ENCODE peak calls at places on chromosomes 7 and 10, in four cellular contexts. V is activated B cell treated with CpG ODN at 0.5 μM for 24 hours, X is astrocyte of the cerebellum, P is lung. H is an unnamed sample.

GRCh38 chr7:99129536-99129935 is 14.4 kb downstream of the SMURF1 start:
- DNase-seq in P (no peak), X (no peak), V (no peak), H (no peak)

GRCh38 chr7:142925413-142925812 is 8.1 kb downstream of the TRPV5 start:
- DNase-seq in X (no peak), V (no peak), P (no peak), H (no peak)

GRCh38 chr7:82760831-82761230 is 317.3 kb upstream of the CACNA2D1 start:
- DNase-seq in X (no peak), V (no peak), P (no peak), H (no peak)

GRCh38 chr7:150875791-150876190 is 23.5 kb downstream of the AOC1 start:
- DNase-seq in P (no peak), V (no peak), X (no peak), H (no peak)

GRCh38 chr7:99473315-99473596 is 566 bp downstream of the ZNF789 start:
- DNase-seq in X (peak), P (no peak), V (no peak), H (peak)

GRCh38 chr7:77425151-77426051 is 9.3 kb upstream of the GSAP start:
- DNase-seq in V (no peak), P (no peak), X (peak), H (no peak)

GRCh38 chr7:100372694-100373093 is 593 bp upstream of the PILRA start:
- DNase-seq in X (no peak), P (no peak), V (no peak), H (no peak)

GRCh38 chr7:139035588-139036353 is at the start of gene ZC3HAV1L:
- DNase-seq in V (peak), X (peak), P (peak), H (no peak)

GRCh38 chr7:46173526-46174191 is 252.6 kb upstream of the IGFBP3 start:
- DNase-seq in V (no peak), P (no peak), X (no peak), H (no peak)

GRCh38 chr10:91525939-91526712 is 106.7 kb downstream of the PPP1R3C start:
- DNase-seq in P (no peak), X (no peak), V (no peak), H (no peak)

GRCh38 chr7:6636741-6637543 is at the start of gene ZNF316:
- DNase-seq in P (peak), V (peak), X (no peak), H (peak)

GRCh38 chr10:102118867-102119266 is 1.3 kb downstream of the LDB1 start:
- DNase-seq in X (no peak), V (peak), P (no peak), H (no peak)

GRCh38 chr10:43230909-43231522 is 35.8 kb downstream of the RASGEF1A start:
- DNase-seq in V (no peak), X (no peak), P (no peak), H (no peak)

GRCh38 chr10:78436223-78436575 is 402.5 kb downstream of the RPS24 start:
- DNase-seq in V (no peak), X (no peak), P (no peak), H (no peak)

GRCh38 chr10:23768281-23768680 is 329.4 kb downstream of the OTUD1 start:
- DNase-seq in X (no peak), P (no peak), V (no peak), H (no peak)

GRCh38 chr7:142323706-142324105 is 65.8 kb upstream of the PRSS58 start:
- DNase-seq in P (no peak), X (no peak), V (no peak), H (no peak)

GRCh38 chr10:32713560-32713959 is 244.5 kb downstream of the ITGB1 start:
- DNase-seq in X (no peak), V (no peak), P (no peak), H (no peak)

GRCh38 chr7:19215421-19215820 is 70.2 kb upstream of the FERD3L start:
- DNase-seq in X (peak), V (no peak), P (no peak), H (peak)

GRCh38 chr10:12849351-12850181 is 151.9 kb downstream of the CCDC3 start:
- DNase-seq in P (no peak), V (no peak), X (no peak), H (no peak)

GRCh38 chr7:105808703-105809590 is 67.5 kb downstream of the ATXN7L1 start:
- DNase-seq in P (no peak), X (no peak), V (peak), H (no peak)

GRCh38 chr10:131588704-131589220 is 277.2 kb upstream of the TCERG1L start:
- DNase-seq in X (no peak), V (no peak), P (no peak), H (no peak)

GRCh38 chr7:139505563-139505962 is 17.9 kb upstream of the CLEC2L start:
- DNase-seq in P (no peak), X (no peak), V (no peak), H (no peak)

GRCh38 chr10:84026821-84027257 is 112.5 kb upstream of the GHITM start:
- DNase-seq in V (no peak), P (no peak), X (no peak), H (no peak)

GRCh38 chr10:86670290-86670811 is 2.0 kb downstream of the LDB3 start:
- DNase-seq in V (no peak), P (no peak), X (no peak), H (no peak)

GRCh38 chr10:3415878-3416605 is 243.5 kb upstream of the PITRM1 start:
- DNase-seq in P (no peak), X (no peak), V (no peak), H (no peak)

GRCh38 chr7:80047856-80048459 is 86.7 kb upstream of the GNAI1 start:
- DNase-seq in P (no peak), X (no peak), V (no peak), H (no peak)
- TF ChIP-seq CTCF in P (no peak), X (no peak), V (no peak), H (peak)

GRCh38 chr7:149762610-149763009 is 10.8 kb downstream of the ZNF467 start:
- DNase-seq in X (no peak), V (no peak), P (no peak), H (no peak)

GRCh38 chr7:149763563-149764240 is 9.7 kb downstream of the ZNF467 start:
- DNase-seq in X (no peak), V (no peak), P (no peak), H (no peak)

GRCh38 chr7:149765399-149766121 is 7.8 kb downstream of the ZNF467 start:
- DNase-seq in X (no peak), V (no peak), P (no peak), H (no peak)

GRCh38 chr7:149766215-149766614 is 7.2 kb downstream of the ZNF467 start:
- DNase-seq in X (no peak), P (no peak), V (no peak), H (no peak)

GRCh38 chr7:149764481-149765398 is 8.6 kb downstream of the ZNF467 start:
- DNase-seq in P (no peak), V (no peak), X (no peak), H (no peak)
- TF ChIP-seq CTCF in P (no peak), V (no peak), X (peak), H (no peak)

GRCh38 chr7:80134105-80134535 is 511 bp upstream of the GNAI1 start:
- DNase-seq in V (no peak), X (no peak), P (no peak), H (no peak)

GRCh38 chr7:80133361-80134104 is 1.1 kb upstream of the GNAI1 start:
- DNase-seq in P (no peak), X (no peak), V (no peak), H (no peak)

GRCh38 chr7:80136276-80137045 is 1.8 kb downstream of the GNAI1 start:
- DNase-seq in P (no peak), V (no peak), X (no peak), H (no peak)

GRCh38 chr7:80135306-80136104 is 874 bp downstream of the GNAI1 start:
- DNase-seq in P (no peak), V (peak), X (no peak), H (no peak)

GRCh38 chr7:80134536-80135305 is at the start of gene GNAI1:
- DNase-seq in V (peak), P (peak), X (no peak), H (peak)
- TF ChIP-seq CTCF in V (no peak), P (no peak), X (peak), H (peak)

DNA sequence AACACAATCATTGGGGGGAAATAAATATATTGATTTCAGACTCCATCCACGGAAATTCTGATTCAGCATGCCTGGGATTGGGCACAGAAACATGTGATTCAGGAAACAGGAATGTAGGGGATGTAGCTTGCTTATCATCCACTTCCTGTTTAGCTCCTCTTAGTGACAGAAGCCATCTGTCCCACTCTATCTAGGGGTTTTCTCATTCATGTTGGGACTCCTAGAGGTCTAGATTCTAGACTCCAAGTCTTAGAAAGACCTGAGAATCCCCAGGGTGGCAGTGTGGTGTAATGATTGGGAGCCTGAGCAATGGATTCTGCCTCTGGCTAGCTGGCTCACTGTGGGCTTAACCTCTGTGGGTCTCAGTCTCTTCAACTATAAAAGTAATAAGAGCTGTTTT is 67.9 kb downstream of the CDK1 start:
- DNase-seq in P (no peak), X (no peak), V (no peak), H (no peak)
- TF ChIP-seq CTCF in P (no peak), X (no peak), V (no peak), H (no peak)